ENCODE peak calls at places on chromosomes 7 and 10, in seven cellular contexts. W, X, F, Y, Q, N and O are unnamed samples.

GRCh38 chr7:150963707-150964559 is 14.2 kb downstream of the KCNH2 start:
- DNase-seq in N (no peak), Q (peak; percentile 22), Y (no peak), F (no peak), X (no peak), W (no peak), O (no peak)

GRCh38 chr10:3111626-3112220 is 44.4 kb downstream of the PFKP start:
- DNase-seq in N (no peak), W (no peak), X (no peak), Y (no peak), F (no peak), Q (peak; percentile 72), O (no peak)

GRCh38 chr7:104814671-104815400 is 199.2 kb upstream of the KMT2E start:
- DNase-seq in X (no peak), Y (no peak), F (no peak), Q (no peak), W (no peak), N (no peak), O (no peak)

GRCh38 chr7:135811513-135811912 is 62.9 kb upstream of the FAM180A start:
- DNase-seq in X (no peak), N (no peak), Y (no peak), W (no peak), F (no peak), Q (no peak), O (no peak)

GRCh38 chr10:122499012-122499411 is 37.7 kb downstream of the HTRA1 start:
- DNase-seq in Q (peak; percentile 52), X (no peak), F (no peak), N (no peak), W (no peak), Y (peak; percentile 49), O (no peak)

GRCh38 chr10:44042075-44042770 is 342.7 kb downstream of the CXCL12 start:
- DNase-seq in N (no peak), Q (no peak), Y (no peak), F (no peak), X (no peak), W (no peak), O (no peak)

GRCh38 chr7:151876112-151876898 is 610 bp downstream of the PRKAG2 start:
- DNase-seq in F (no peak), N (peak; percentile 82), Q (peak; percentile 86), Y (peak; percentile 93), W (peak; percentile 93), X (peak; percentile 87), O (peak; percentile 91)

GRCh38 chr10:96097865-96098264 is 32.2 kb upstream of the ZNF518A start:
- DNase-seq in N (no peak), F (no peak), Y (no peak), W (no peak), Q (no peak), X (no peak), O (no peak)

GRCh38 chr7:116142850-116143249 is 67.5 kb upstream of the TES start:
- DNase-seq in W (no peak), Q (no peak), X (no peak), Y (no peak), F (no peak), N (no peak), O (no peak)

GRCh38 chr7:21941570-21942224 is 4.0 kb downstream of the CDCA7L start:
- DNase-seq in W (no peak), F (no peak), N (no peak), Q (no peak), Y (no peak), X (no peak), O (no peak)

GRCh38 chr7:21942955-21943354 is 2.7 kb downstream of the CDCA7L start:
- DNase-seq in F (no peak), X (no peak), N (no peak), Q (no peak), W (no peak), Y (no peak), O (no peak)

GRCh38 chr7:21938463-21938862 is 7.2 kb downstream of the CDCA7L start:
- DNase-seq in N (no peak), F (no peak), X (no peak), W (no peak), Y (no peak), Q (no peak), O (no peak)

GRCh38 chr7:21939136-21939857 is 6.4 kb downstream of the CDCA7L start:
- DNase-seq in Y (no peak), F (no peak), X (no peak), N (no peak), Q (no peak), W (no peak), O (no peak)

DNA sequence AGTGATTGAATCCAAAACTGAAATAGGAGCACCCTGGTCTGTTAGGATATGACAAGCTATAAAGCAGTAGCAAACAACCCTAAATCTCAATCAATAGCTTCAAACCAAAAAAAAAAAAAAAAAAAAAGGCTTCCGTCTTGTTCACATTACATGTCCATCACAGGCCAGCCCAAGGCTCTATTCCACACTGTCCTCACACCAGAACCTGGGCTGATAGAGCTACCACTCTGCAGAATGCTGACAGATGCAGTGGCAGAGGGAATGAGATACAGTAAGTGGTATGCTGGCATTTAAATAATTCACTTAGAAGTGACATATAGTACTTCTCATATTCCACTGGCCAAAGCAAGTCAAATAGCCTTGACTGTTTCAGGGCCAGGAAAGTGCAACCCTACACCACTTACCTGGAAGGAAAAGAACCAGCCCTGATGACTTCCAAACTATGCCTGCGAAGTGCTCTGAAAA is 5.8 kb downstream of the CDCA7L start:
- DNase-seq in N (no peak), X (no peak), F (no peak), Y (no peak), Q (no peak), W (no peak), O (no peak)
- H3K27ac ChIP-seq in N (no peak overlapping the region), X (no peak overlapping the region), F (no peak overlapping the region), Y (no peak overlapping the region), Q (peak overlapping the region; percentile 54), W (no peak overlapping the region), O (peak overlapping the region; percentile 40)

GRCh38 chr7:70028620-70029019 is 430.3 kb downstream of the AUTS2 start:
- DNase-seq in N (no peak), W (no peak), X (no peak), F (no peak), Y (no peak), Q (no peak), O (no peak)
- H3K36me3 ChIP-seq in N (no peaks in the 10 kb centered on the region), W (no peaks in the 10 kb centered on the region), X (no peaks in the 10 kb centered on the region), F (no peaks in the 10 kb centered on the region), Y (no peaks in the 10 kb centered on the region), Q (no peaks in the 10 kb centered on the region), O (no peaks in the 10 kb centered on the region)

DNA sequence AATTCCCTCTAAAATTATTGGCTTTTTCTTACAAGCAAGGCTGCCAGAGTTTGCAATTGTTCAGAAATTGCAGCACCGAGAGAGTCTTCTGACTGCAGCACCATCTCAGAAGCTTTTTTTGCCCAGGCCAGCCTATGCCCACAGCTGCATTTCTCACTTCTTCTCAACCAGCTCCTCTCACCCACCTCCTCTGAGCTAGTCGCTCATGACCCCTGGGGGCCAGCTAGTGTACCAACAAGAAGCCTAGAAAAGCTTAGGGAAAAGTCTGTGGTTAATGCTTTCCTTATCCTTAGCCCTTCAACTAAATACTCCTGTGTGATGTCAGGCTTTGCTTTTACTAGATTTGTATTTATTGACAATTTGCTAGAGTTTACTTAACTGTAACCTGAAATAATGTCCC is 264.9 kb downstream of the HTR7 start:
- DNase-seq in W (no peak), F (peak; percentile 51), Q (peak; percentile 15), X (peak; percentile 23), N (peak; percentile 83), Y (peak; percentile 68), O (no peak)
- TF ChIP-seq CTCF in W (no peak), F (peak; percentile 81), Q (peak; percentile 33), X (peak; percentile 11), N (peak; percentile 73), Y (peak; percentile 26), O (peak; percentile 37)

DNA sequence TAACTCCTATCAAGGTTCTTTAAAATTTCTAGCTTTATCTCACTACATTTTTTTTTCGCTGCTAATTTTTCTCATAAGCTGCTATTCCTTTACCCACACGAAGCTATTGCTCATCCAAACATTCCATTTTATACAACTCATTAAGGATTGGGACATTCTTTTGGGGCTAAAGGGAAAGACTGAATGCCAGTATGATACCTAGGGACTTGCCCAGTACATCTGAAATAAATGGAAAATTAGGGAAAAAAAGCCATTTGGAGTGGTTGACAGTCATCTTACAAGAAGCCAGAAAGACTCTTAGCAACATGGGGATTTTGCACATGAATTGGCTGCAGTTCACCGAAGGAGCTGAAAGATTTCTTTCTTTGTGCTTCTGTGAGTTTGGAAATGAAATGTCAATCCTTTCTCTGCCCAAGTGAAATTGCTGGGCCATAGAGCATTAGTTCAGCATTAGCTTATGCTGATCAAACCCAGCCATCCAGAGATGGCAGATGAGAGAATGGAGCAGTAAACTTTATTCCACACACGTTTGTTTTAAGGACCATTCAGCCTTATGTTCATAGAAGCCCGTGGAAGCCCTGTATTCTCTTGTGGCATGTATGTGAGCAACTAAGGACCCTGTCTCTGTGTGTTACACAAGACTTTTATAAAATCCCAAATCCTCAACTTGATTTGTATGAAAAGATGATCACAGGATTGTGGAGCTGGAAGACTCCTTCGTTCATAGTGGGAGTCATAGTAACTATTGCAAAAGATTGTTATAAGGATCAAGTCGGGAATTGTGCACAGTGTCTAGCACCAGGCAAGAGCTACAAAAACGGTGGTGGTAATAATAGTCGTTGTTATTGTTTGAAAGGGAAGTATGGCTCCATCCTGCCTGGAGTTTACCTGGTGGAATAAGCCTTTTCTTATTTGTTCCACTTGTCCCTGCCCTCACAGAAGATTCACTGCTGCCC is 43.1 kb upstream of the MTURN start:
- DNase-seq in F (no peak), Y (no peak), Q (no peak), W (no peak), X (no peak), N (no peak), O (no peak)
- H3K27ac ChIP-seq in F (no peak overlapping the region), Y (no peak overlapping the region), Q (no peak overlapping the region), W (no peak overlapping the region), X (no peak overlapping the region), N (no peak overlapping the region), O (no peak overlapping the region)